ENCODE peak calls at places on chromosomes 13 and 19, in seven cellular contexts. B is activated naive CD4-positive, alpha-beta T cell treated with anti-CD3 and anti-CD28 coated beads, Interleukin-2, amount 50 U/mL, for 72 hours; Y is Calu3; D is epithelial cell of prostate; M is GM10248; A is RPMI7951; R is posterior cingulate gyrus. K is an unnamed sample.

GRCh38 chr13:42973581-42973980 is 18.5 kb downstream of the EPSTI1 start:
- DNase-seq in B (no peak), Y (no peak), D (no peak), M (no peak), A (no peak), R (no peak), K (no peak)

GRCh38 chr13:76799696-76800095 is 86.5 kb downstream of the KCTD12 start:
- DNase-seq in B (no peak), Y (no peak), D (no peak), M (peak), A (no peak), R (no peak), K (no peak)

GRCh38 chr13:91368676-91369425 is 21.4 kb downstream of the MIR17HG start:
- DNase-seq in B (no peak), Y (no peak), D (no peak), M (no peak), A (peak), R (no peak), K (no peak)

GRCh38 chr19:17025361-17025760 is 1.2 kb downstream of the CPAMD8 start:
- DNase-seq in B (no peak), Y (no peak), D (no peak), M (no peak), A (no peak), R (no peak), K (no peak)

GRCh38 chr19:44807162-44807561 is 1.7 kb upstream of the BCAM start:
- DNase-seq in B (no peak), Y (peak), D (peak), M (no peak), A (no peak), R (no peak), K (no peak)

GRCh38 chr13:110436276-110436675 is 125.2 kb downstream of the RAB20 start:
- DNase-seq in B (no peak), Y (no peak), D (no peak), M (no peak), A (no peak), R (no peak), K (no peak)

GRCh38 chr19:44776402-44777096 is 1.1 kb upstream of the CBLC start:
- DNase-seq in B (no peak), Y (peak), D (peak), M (no peak), A (no peak), R (no peak), K (no peak)

GRCh38 chr13:108274718-108275117 is 5.2 kb downstream of the TNFSF13B start:
- DNase-seq in B (no peak), Y (no peak), D (no peak), M (no peak), A (no peak), R (no peak), K (no peak)

GRCh38 chr13:110388141-110388943 is 81.3 kb downstream of the COL4A2 start:
- DNase-seq in B (no peak), Y (no peak), D (no peak), M (no peak), A (peak), R (no peak), K (no peak)

GRCh38 chr19:480016-480855 is 16.1 kb upstream of the MADCAM1 start:
- DNase-seq in B (no peak), Y (peak), D (no peak), M (no peak), A (peak), R (peak), K (no peak)

GRCh38 chr19:55484571-55485438 is at the start of gene NAT14:
- DNase-seq in B (no peak), Y (peak), D (no peak), M (peak), A (peak), R (peak), K (no peak)

GRCh38 chr13:21603531-21604448 is at the start of gene MICU2:
- DNase-seq in B (peak), Y (peak), D (peak), M (peak), A (peak), R (peak), K (peak)

GRCh38 chr19:40611096-40611495 is 9.9 kb downstream of the LTBP4 start:
- DNase-seq in B (no peak), Y (no peak), D (no peak), M (no peak), A (no peak), R (no peak), K (no peak)

GRCh38 chr19:51480590-51480989 is 2.3 kb downstream of the CEACAM18 start:
- DNase-seq in B (no peak), Y (peak), D (no peak), M (no peak), A (peak), R (no peak), K (no peak)

GRCh38 chr19:40614595-40615411 is 13.6 kb downstream of the LTBP4 start:
- DNase-seq in B (peak), Y (peak), D (peak), M (peak), A (peak), R (no peak), K (no peak)

GRCh38 chr19:47226426-47227346 is 4.3 kb downstream of the BBC3 start:
- DNase-seq in B (peak), Y (peak), D (no peak), M (peak), A (peak), R (peak), K (no peak)

GRCh38 chr19:46697142-46697960 is 19.6 kb downstream of the PRKD2 start:
- DNase-seq in B (no peak), Y (no peak), D (no peak), M (peak), A (peak), R (peak), K (peak)

GRCh38 chr19:7176792-7177191 is 107.3 kb downstream of the ZNF557 start:
- DNase-seq in B (no peak), Y (no peak), D (no peak), M (no peak), A (no peak), R (no peak), K (no peak)

GRCh38 chr19:40831502-40832430 is 18.5 kb downstream of the CYP2A6 start:
- DNase-seq in B (peak), Y (peak), D (peak), M (no peak), A (peak), R (no peak), K (no peak)

GRCh38 chr13:73198888-73199497 is 140.2 kb downstream of the KLF5 start:
- DNase-seq in B (no peak), Y (no peak), D (no peak), M (no peak), A (no peak), R (no peak), K (no peak)

GRCh38 chr13:61414686-61415664 is 674 bp downstream of the PCDH20 start:
- DNase-seq in B (no peak), Y (no peak), D (no peak), M (peak), A (no peak), R (peak), K (no peak)